ENCODE peak calls at places on chromosomes 4 and X, in four cellular contexts. M, Y, W and C are unnamed samples.

GRCh38 chr4:94399277-94399676 is 52.5 kb upstream of the PDLIM5 start:
- DNase-seq in M (no peak), Y (no peak), W (no peak), C (no peak)

GRCh38 chrX:144709841-144710240 is 537.5 kb upstream of the SPANXN1 start:
- DNase-seq in M (no peak), Y (no peak), W (no peak), C (no peak)

GRCh38 chr4:169492436-169493163 is 119.8 kb downstream of the NEK1 start:
- DNase-seq in M (no peak), Y (no peak), W (peak; percentile 8), C (no peak)

GRCh38 chrX:13482764-13483552 is 86.4 kb upstream of the EGFL6 start:
- DNase-seq in M (no peak), Y (no peak), W (no peak), C (no peak)

GRCh38 chr4:38868055-38868965 is 704 bp downstream of the FAM114A1 start:
- DNase-seq in M (peak; percentile 71), Y (peak; percentile 88), W (peak; percentile 54), C (peak; percentile 21)

GRCh38 chr4:76956961-76957738 is 7.6 kb downstream of the SEPTIN11 start:
- DNase-seq in M (peak; percentile 55), Y (no peak), W (no peak), C (no peak)

GRCh38 chr4:53905935-53906377 is 158.4 kb downstream of the CHIC2 start:
- DNase-seq in M (peak; percentile 37), Y (no peak), W (peak; percentile 47), C (no peak)

GRCh38 chr4:51909236-51909703 is 66.3 kb downstream of the DCUN1D4 start:
- DNase-seq in M (no peak), Y (no peak), W (no peak), C (no peak)

GRCh38 chrX:39922497-39922896 is 175.3 kb downstream of the BCOR start:
- DNase-seq in M (no peak), Y (no peak), W (no peak), C (no peak)

GRCh38 chr4:140000232-140000631 is 153.8 kb downstream of the MAML3 start:
- DNase-seq in M (no peak), Y (no peak), W (no peak), C (no peak)

GRCh38 chr4:106529348-106530033 is 160.9 kb upstream of the GIMD1 start:
- DNase-seq in M (no peak), Y (no peak), W (no peak), C (no peak)

GRCh38 chr4:104073245-104073644 is 353.5 kb upstream of the TACR3 start:
- DNase-seq in M (no peak), Y (no peak), W (no peak), C (no peak)

GRCh38 chr4:704198-704891 is 1.3 kb upstream of the PCGF3 start:
- DNase-seq in M (no peak), Y (peak; percentile 69), W (peak; percentile 28), C (no peak)
- TF ChIP-seq POLR2A in M (no peak), Y (no peak), W (no peak), C (no peak)

DNA sequence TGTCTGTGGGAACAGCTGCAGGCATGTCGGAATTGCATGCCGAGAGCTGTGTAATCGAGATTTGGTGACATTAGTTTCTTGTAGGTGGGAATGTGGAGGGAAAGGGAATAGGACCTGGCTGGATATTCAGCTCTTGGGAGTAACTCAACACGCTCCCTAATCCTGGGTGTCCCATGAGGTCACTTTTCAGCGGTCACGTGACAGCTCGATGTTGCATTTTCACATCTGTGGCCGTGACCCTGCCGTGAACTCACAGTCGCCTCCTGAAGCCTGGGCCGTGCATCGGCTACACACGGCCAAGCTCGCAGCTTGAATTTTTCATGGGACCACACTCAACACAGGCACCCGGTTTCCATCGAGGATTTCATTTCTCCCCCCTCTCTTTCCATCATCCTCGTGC is 25.9 kb upstream of the PSAPL1 start:
- DNase-seq in M (no peak), Y (no peak), W (no peak), C (peak; percentile 31)
- H3K27ac ChIP-seq in M (no peak overlapping the region), Y (no peak overlapping the region), W (no peak overlapping the region), C (no peak overlapping the region)

GRCh38 chr4:17511041-17511949 is 595 bp downstream of the QDPR start:
- DNase-seq in M (peak; percentile 57), Y (peak; percentile 85), W (peak; percentile 74), C (peak; percentile 19)
- TF ChIP-seq POLR2A in M (no peak), Y (no peak), W (no peak), C (no peak)

DNA sequence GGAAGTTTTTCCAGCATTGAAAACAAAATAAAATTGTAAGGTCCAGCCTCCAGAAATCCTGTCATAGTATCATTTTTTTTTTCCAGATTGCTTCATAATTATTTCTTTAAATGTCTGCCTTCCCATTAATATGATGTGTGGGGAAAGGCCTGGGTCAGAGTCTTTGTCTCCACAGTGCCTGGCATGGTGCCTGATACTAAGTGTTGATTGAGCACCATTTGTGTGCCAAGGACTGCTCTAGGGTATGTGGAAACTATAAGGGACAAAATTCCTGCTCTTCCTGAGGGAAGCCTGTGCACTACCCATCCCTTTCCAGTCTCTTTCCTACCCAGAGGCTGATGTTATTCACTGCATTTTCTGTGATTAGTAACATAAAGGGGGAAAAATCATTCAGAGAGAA is 53.1 kb upstream of the BEND4 start:
- DNase-seq in M (no peak), Y (no peak), W (no peak), C (no peak)
- H3K27ac ChIP-seq in M (no peak overlapping the region), Y (no peak overlapping the region), W (no peak overlapping the region), C (no peak overlapping the region)

GRCh38 chr4:3384771-3385701 is 56.7 kb upstream of the HGFAC start:
- DNase-seq in M (peak; percentile 67), Y (peak; percentile 75), W (peak; percentile 60), C (no peak)
- TF ChIP-seq POLR2A in M (no peak), Y (no peak), W (no peak), C (peak; percentile 29)

GRCh38 chrX:41394293-41394692 is 52.9 kb upstream of the NYX start:
- DNase-seq in M (no peak), Y (peak; percentile 18), W (no peak), C (no peak)
- H3K27ac ChIP-seq in M (no peak overlapping the region), Y (no peak overlapping the region), W (no peak overlapping the region), C (no peak overlapping the region)

DNA sequence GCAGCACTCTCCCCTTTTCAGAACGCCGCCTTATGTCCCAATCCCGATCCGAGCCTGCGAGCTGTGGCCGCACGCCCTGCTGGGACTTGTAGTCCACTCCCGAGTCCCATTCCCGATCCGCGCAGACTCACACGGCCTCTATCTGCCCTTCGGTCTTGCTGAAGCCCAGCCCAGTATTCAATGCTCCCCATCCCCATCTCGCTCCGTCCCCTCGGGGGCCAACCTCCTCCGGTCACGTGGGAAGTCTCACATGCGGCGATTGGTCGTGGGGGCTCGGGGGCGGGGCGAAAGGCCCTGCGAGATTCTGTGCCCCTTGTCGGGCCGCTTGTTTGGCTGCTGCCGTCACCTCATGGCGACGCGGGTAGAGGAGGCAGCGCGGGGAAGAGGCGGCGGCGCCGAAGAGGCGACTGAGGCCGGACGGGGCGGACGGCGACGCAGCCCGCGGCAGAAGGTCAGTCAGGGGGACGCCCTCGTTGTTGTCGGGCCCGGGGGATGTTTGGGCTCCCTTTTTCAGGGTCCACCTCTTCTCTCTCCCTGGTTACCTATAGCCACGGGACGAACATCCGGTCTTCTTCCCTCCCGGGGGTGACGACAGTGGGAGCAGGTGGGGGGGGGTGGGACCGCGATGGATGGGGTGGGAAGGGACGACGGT is at the start of gene TXLNG:
- DNase-seq in M (peak; percentile 100), Y (peak; percentile 100), W (peak; percentile 100), C (peak; percentile 91)
- TF ChIP-seq POLR2A in M (no peak), Y (peak; percentile 67), W (peak; percentile 88), C (peak; percentile 86)

DNA sequence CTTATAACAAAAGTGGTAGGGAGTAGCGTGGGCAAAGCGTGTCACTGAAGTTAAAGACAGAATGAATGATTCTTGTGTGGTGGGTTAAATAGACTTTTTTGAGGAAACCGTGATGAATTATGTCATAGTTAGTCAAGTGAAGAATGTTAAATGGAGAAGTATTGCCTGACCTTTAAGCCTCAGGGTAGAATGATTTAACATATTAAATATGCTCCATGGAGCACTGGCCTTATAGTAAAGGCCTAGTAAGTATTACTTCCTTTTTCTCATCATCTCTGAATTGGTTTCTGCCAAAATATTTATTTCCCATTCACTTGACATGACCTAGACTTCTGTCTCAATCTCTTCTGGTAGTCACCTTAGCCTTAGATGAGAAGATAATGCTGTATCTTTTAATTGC is 23.7 kb downstream of the MAGEB1 start:
- DNase-seq in M (no peak), Y (no peak), W (no peak), C (no peak)
- H3K27ac ChIP-seq in M (no peak overlapping the region), Y (no peak overlapping the region), W (no peak overlapping the region), C (no peak overlapping the region)

GRCh38 chr4:183594823-183595222 is 64.2 kb downstream of the RWDD4 start:
- DNase-seq in M (no peak), Y (no peak), W (no peak), C (no peak)
- TF ChIP-seq POLR2A in M (no peak), Y (no peak), W (no peak), C (no peak)

DNA sequence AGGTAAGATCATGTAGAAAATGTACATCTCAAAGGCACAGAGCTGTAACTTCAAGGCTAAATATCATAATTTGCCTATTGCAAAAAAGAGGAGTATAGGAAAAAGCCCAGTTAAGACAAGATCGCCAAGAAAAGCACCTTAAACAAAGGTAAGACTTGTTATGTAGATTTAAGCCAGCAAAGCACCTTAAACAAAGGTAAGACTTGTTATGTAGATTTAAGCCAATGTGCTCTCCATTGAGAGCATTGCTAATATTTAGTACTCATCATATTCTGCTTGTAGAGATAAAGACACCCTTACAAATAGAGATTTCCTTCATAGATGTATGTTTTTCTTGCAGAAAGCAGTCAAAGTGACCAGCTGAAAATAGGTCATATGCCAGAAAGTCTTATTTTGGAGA is 115.8 kb downstream of the ADAM29 start:
- DNase-seq in M (no peak), Y (no peak), W (no peak), C (no peak)
- H3K27ac ChIP-seq in M (no peak overlapping the region), Y (no peak overlapping the region), W (no peak overlapping the region), C (no peak overlapping the region)